ENCODE peak calls at places on chromosomes 4 and X, in five cellular contexts. U, H, S, I and V are unnamed samples.

GRCh38 chrX:46630141-46630540 is 56.6 kb downstream of the CHST7 start:
- DNase-seq in S (no peak), U (no peak), I (peak; percentile 51), H (no peak), V (no peak)

GRCh38 chr4:7769936-7770674 is 169.6 kb downstream of the AFAP1 start:
- DNase-seq in H (peak; percentile 23), S (no peak), I (no peak), U (no peak), V (no peak)

GRCh38 chrX:150303386-150304097 is 59.6 kb upstream of the MAMLD1 start:
- DNase-seq in U (no peak), S (no peak), H (no peak), I (no peak), V (no peak)

GRCh38 chr4:168560184-168560834 is 63.5 kb downstream of the PALLD start:
- DNase-seq in S (peak; percentile 35), H (no peak), U (no peak), I (no peak), V (peak; percentile 59)

GRCh38 chrX:15511563-15511962 is 11.0 kb downstream of the BMX start:
- DNase-seq in H (no peak), S (no peak), U (no peak), I (peak; percentile 23), V (no peak)

GRCh38 chr4:82515705-82516104 is 46.1 kb downstream of the TMEM150C start:
- DNase-seq in S (no peak), I (peak; percentile 46), U (no peak), H (peak; percentile 49), V (peak; percentile 59)

GRCh38 chrX:68045008-68045577 is 388.2 kb downstream of the OPHN1 start:
- DNase-seq in U (no peak), I (no peak), S (peak; percentile 48), H (no peak), V (peak; percentile 9)

GRCh38 chr4:153222162-153222789 is 18.0 kb downstream of the TRIM2 start:
- DNase-seq in H (peak; percentile 66), I (peak; percentile 70), S (no peak), U (no peak), V (peak; percentile 41)

GRCh38 chrX:10756365-10756915 is 136.1 kb upstream of the MID1 start:
- DNase-seq in S (no peak), I (peak; percentile 80), U (no peak), H (peak; percentile 30), V (no peak)